ENCODE peak calls at places on chromosome 22, in seven cellular contexts. C, B, Z, K, R, Y and I are unnamed samples.

GRCh38 chr22:37198290-37199102 is 10.4 kb upstream of the C1QTNF6 start:
- DNase-seq in C (peak; percentile 58), B (peak; percentile 95), Z (no peak), K (peak; percentile 98), R (peak; percentile 74), Y (peak; percentile 88), I (peak; percentile 78)

GRCh38 chr22:24945430-24945829 is 1.1 kb downstream of the LHFPL7 start:
- DNase-seq in C (no peak), B (no peak), Z (no peak), K (no peak), R (no peak), Y (no peak), I (no peak)

GRCh38 chr22:21634081-21634480 is 1.5 kb downstream of the CCDC116 start:
- DNase-seq in C (no peak), B (no peak), Z (no peak), K (no peak), R (no peak), Y (no peak), I (no peak)

GRCh38 chr22:24178502-24179440 is 2.5 kb upstream of the SUSD2 start:
- DNase-seq in C (no peak), B (peak; percentile 43), Z (no peak), K (peak; percentile 53), R (peak; percentile 24), Y (peak; percentile 58), I (no peak)

GRCh38 chr22:37961062-37961461 is 7.6 kb downstream of the POLR2F start:
- DNase-seq in C (no peak), B (no peak), Z (no peak), K (no peak), R (no peak), Y (no peak), I (no peak)

GRCh38 chr22:44807915-44808690 is 55.7 kb downstream of the ARHGAP8 start:
- DNase-seq in C (no peak), B (peak; percentile 61), Z (no peak), K (no peak), R (no peak), Y (peak; percentile 62), I (no peak)

GRCh38 chr22:23215294-23216204 is 35.2 kb downstream of the BCR start:
- DNase-seq in C (peak; percentile 64), B (no peak), Z (no peak), K (no peak), R (peak; percentile 38), Y (no peak), I (no peak)

GRCh38 chr22:37032134-37032534 is 12.6 kb downstream of the MPST start:
- DNase-seq in C (no peak), B (no peak), Z (no peak), K (no peak), R (no peak), Y (no peak), I (peak; percentile 9)

GRCh38 chr22:49197986-49198704 is 629.5 kb downstream of the BRD1 start:
- DNase-seq in C (no peak), B (no peak), Z (no peak), K (no peak), R (no peak), Y (no peak), I (no peak)

GRCh38 chr22:20396639-20397038 is 2.7 kb downstream of the ZNF74 start:
- DNase-seq in C (peak; percentile 35), B (no peak), Z (no peak), K (no peak), R (no peak), Y (no peak), I (peak; percentile 42)

GRCh38 chr22:27474711-27475547 is 326.6 kb downstream of the MN1 start:
- DNase-seq in C (peak; percentile 94), B (no peak), Z (peak; percentile 92), K (no peak), R (peak; percentile 89), Y (no peak), I (peak; percentile 97)

GRCh38 chr22:19634206-19634536 is 80.1 kb upstream of the SEPTIN5 start:
- DNase-seq in C (no peak), B (no peak), Z (no peak), K (no peak), R (no peak), Y (no peak), I (no peak)

GRCh38 chr22:27800250-27801131 is 1.1 kb downstream of the MN1 start:
- DNase-seq in C (no peak), B (peak; percentile 49), Z (no peak), K (peak; percentile 85), R (peak; percentile 33), Y (peak; percentile 77), I (peak; percentile 42)

GRCh38 chr22:25235547-25236290 is 16.3 kb downstream of the CRYBB2 start:
- DNase-seq in C (peak; percentile 61), B (peak; percentile 92), Z (peak; percentile 34), K (peak; percentile 91), R (peak; percentile 84), Y (peak; percentile 94), I (peak; percentile 80)

GRCh38 chr22:18113680-18114394 is 3.2 kb downstream of the TUBA8 start:
- DNase-seq in C (no peak), B (no peak), Z (no peak), K (no peak), R (no peak), Y (no peak), I (no peak)

GRCh38 chr22:23054531-23055257 is 15.6 kb upstream of the GNAZ start:
- DNase-seq in C (no peak), B (no peak), Z (no peak), K (no peak), R (no peak), Y (no peak), I (no peak)

GRCh38 chr22:37183432-37184379 is 4.3 kb downstream of the C1QTNF6 start:
- DNase-seq in C (no peak), B (no peak), Z (no peak), K (no peak), R (no peak), Y (no peak), I (no peak)

GRCh38 chr22:36613958-36614357 is 85.0 kb upstream of the EIF3D start:
- DNase-seq in C (peak; percentile 39), B (peak; percentile 28), Z (peak; percentile 18), K (no peak), R (peak; percentile 2), Y (peak; percentile 32), I (peak; percentile 17)

GRCh38 chr22:25364736-25365241 is 145.3 kb downstream of the CRYBB2 start:
- DNase-seq in C (peak; percentile 20), B (no peak), Z (no peak), K (no peak), R (no peak), Y (no peak), I (no peak)

GRCh38 chr22:36136988-36137387 is 23.6 kb downstream of the APOL3 start:
- DNase-seq in C (peak; percentile 68), B (no peak), Z (no peak), K (no peak), R (peak; percentile 35), Y (no peak), I (no peak)

GRCh38 chr22:44204937-44205712 is 24.4 kb downstream of the PARVG start:
- DNase-seq in C (no peak), B (no peak), Z (no peak), K (no peak), R (no peak), Y (no peak), I (no peak)

GRCh38 chr22:26921726-26922125 is 264.3 kb downstream of the MIAT start:
- DNase-seq in C (no peak), B (no peak), Z (no peak), K (no peak), R (no peak), Y (no peak), I (no peak)

GRCh38 chr22:20524004-20524481 is 16.6 kb downstream of the MED15 start:
- DNase-seq in C (peak; percentile 65), B (no peak), Z (no peak), K (no peak), R (peak; percentile 21), Y (no peak), I (no peak)

GRCh38 chr22:27809700-27810365 is 8.3 kb upstream of the MN1 start:
- DNase-seq in C (no peak), B (no peak), Z (no peak), K (no peak), R (peak; percentile 33), Y (no peak), I (no peak)

GRCh38 chr22:25137577-25138525 is 61.8 kb upstream of the CRYBB3 start:
- DNase-seq in C (no peak), B (no peak), Z (no peak), K (no peak), R (peak; percentile 35), Y (no peak), I (peak; percentile 36)

GRCh38 chr22:43094551-43094950 is 5.4 kb upstream of the TTLL1 start:
- DNase-seq in C (no peak), B (no peak), Z (no peak), K (no peak), R (no peak), Y (no peak), I (no peak)

GRCh38 chr22:43096420-43096819 is 7.2 kb upstream of the TTLL1 start:
- DNase-seq in C (no peak), B (no peak), Z (no peak), K (no peak), R (no peak), Y (no peak), I (no peak)

GRCh38 chr22:43090130-43090789 is 1.1 kb upstream of the TTLL1 start:
- DNase-seq in C (peak; percentile 80), B (no peak), Z (peak; percentile 73), K (no peak), R (peak; percentile 84), Y (peak; percentile 28), I (peak; percentile 95)

GRCh38 chr22:43092085-43092484 is 2.9 kb upstream of the TTLL1 start:
- DNase-seq in C (peak; percentile 8), B (no peak), Z (no peak), K (no peak), R (no peak), Y (no peak), I (no peak)

GRCh38 chr22:43094085-43094484 is 4.9 kb upstream of the TTLL1 start:
- DNase-seq in C (peak; percentile 18), B (no peak), Z (no peak), K (no peak), R (peak; percentile 16), Y (no peak), I (no peak)
- TF ChIP-seq CTCF in C (no peak), B (no peak), Z (no peak), K (no peak), R (no peak), Y (no peak), I (no peak)

DNA sequence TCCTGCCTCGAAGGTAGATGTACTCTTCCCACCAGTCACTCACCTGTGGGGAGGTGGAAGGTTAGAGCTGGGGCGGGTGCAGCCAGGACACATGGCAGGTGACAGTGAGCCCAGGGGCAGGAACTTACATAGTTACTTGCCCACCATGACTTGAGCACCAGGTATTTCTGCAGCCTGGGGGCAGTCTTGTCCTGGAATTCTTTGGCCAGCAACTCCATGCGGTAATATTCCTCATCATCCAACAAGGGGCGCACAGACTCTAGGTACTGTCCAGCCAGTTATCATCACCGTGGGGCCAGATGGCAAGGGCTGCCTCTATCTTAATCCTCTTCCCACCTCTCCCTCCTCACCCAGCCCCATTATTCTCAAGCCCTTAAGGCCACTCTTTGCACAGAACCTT is 2.2 kb downstream of the CPT1B start:
- DNase-seq in C (peak; percentile 44), B (peak; percentile 20), Z (peak; percentile 19), K (no peak), R (peak; percentile 71), Y (peak; percentile 61), I (peak; percentile 72)
- TF ChIP-seq CTCF in C (peak; percentile 60), B (peak; percentile 36), Z (peak; percentile 40), K (peak; percentile 14), R (peak; percentile 50), Y (peak; percentile 50), I (peak; percentile 68)

GRCh38 chr22:28883917-28884753 is 763 bp downstream of the ZNRF3 start:
- DNase-seq in C (peak; percentile 44), B (peak; percentile 63), Z (no peak), K (peak; percentile 91), R (peak; percentile 52), Y (peak; percentile 74), I (peak; percentile 60)
- TF ChIP-seq CTCF in C (peak; percentile 12), B (no peak), Z (no peak), K (no peak), R (no peak), Y (peak; percentile 28), I (no peak)

GRCh38 chr22:46625843-46626349 is 5.7 kb downstream of the GRAMD4 start:
- DNase-seq in C (no peak), B (no peak), Z (no peak), K (no peak), R (no peak), Y (no peak), I (no peak)
- TF ChIP-seq CTCF in C (no peak), B (no peak), Z (no peak), K (no peak), R (no peak), Y (no peak), I (no peak)